ENCODE peak calls at places on chromosomes 4 and X, in seven cellular contexts. One of them, this sample, is unnamed.

GRCh38 chr4:139144911-139145551 is 32.0 kb downstream of the ELF2 start:
- ATAC-seq in HCT116: no peak
- ATAC-seq in Panc1: no peak
- ATAC-seq in upper lobe of left lung: no peak
- ATAC-seq in GM23338: peak; percentile 69
- ATAC-seq in GM12878: no peak
- ATAC-seq in K562: no peak
- ATAC-seq in this sample: no peak

GRCh38 chrX:17846045-17846444 is 15.1 kb downstream of the RAI2 start:
- ATAC-seq in HCT116: no peak
- ATAC-seq in Panc1: no peak
- ATAC-seq in upper lobe of left lung: no peak
- ATAC-seq in GM23338: no peak
- ATAC-seq in GM12878: no peak
- ATAC-seq in K562: no peak
- ATAC-seq in this sample: peak; percentile 48

GRCh38 chr4:78057600-78058560 is 757 bp downstream of the FRAS1 start:
- ATAC-seq in HCT116: peak; percentile 1
- ATAC-seq in Panc1: peak; percentile 63
- ATAC-seq in upper lobe of left lung: peak; percentile 71
- ATAC-seq in GM23338: peak; percentile 5
- ATAC-seq in GM12878: peak; percentile 52
- ATAC-seq in K562: no peak
- ATAC-seq in this sample: peak; percentile 34

GRCh38 chr4:83257811-83258210 is 26.8 kb downstream of the COQ2 start:
- ATAC-seq in HCT116: no peak
- ATAC-seq in Panc1: no peak
- ATAC-seq in upper lobe of left lung: no peak
- ATAC-seq in GM23338: no peak
- ATAC-seq in GM12878: no peak
- ATAC-seq in K562: no peak
- ATAC-seq in this sample: no peak

GRCh38 chrX:28847423-28847822 is 260.2 kb downstream of the IL1RAPL1 start:
- ATAC-seq in HCT116: peak; percentile 87
- ATAC-seq in Panc1: no peak
- ATAC-seq in upper lobe of left lung: no peak
- ATAC-seq in GM23338: peak; percentile 29
- ATAC-seq in GM12878: no peak
- ATAC-seq in K562: no peak
- ATAC-seq in this sample: no peak

GRCh38 chr4:169256856-169257756 is 13.7 kb downstream of the SH3RF1 start:
- ATAC-seq in HCT116: no peak
- ATAC-seq in Panc1: peak; percentile 55
- ATAC-seq in upper lobe of left lung: no peak
- ATAC-seq in GM23338: peak; percentile 54
- ATAC-seq in GM12878: peak; percentile 54
- ATAC-seq in K562: no peak
- ATAC-seq in this sample: no peak

GRCh38 chrX:124725467-124725866 is 379.1 kb downstream of the SH2D1A start:
- ATAC-seq in HCT116: no peak
- ATAC-seq in Panc1: no peak
- ATAC-seq in upper lobe of left lung: no peak
- ATAC-seq in GM23338: no peak
- ATAC-seq in GM12878: no peak
- ATAC-seq in K562: no peak
- ATAC-seq in this sample: no peak

GRCh38 chr4:89373396-89373795 is 65.8 kb upstream of the GPRIN3 start:
- ATAC-seq in HCT116: no peak
- ATAC-seq in Panc1: no peak
- ATAC-seq in upper lobe of left lung: no peak
- ATAC-seq in GM23338: no peak
- ATAC-seq in GM12878: no peak
- ATAC-seq in K562: no peak
- ATAC-seq in this sample: no peak

GRCh38 chr4:168632246-168632832 is 135.5 kb downstream of the PALLD start:
- ATAC-seq in HCT116: no peak
- ATAC-seq in Panc1: no peak
- ATAC-seq in upper lobe of left lung: no peak
- ATAC-seq in GM23338: peak; percentile 73
- ATAC-seq in GM12878: no peak
- ATAC-seq in K562: no peak
- ATAC-seq in this sample: no peak

GRCh38 chr4:13601060-13601459 is 26.5 kb downstream of the BOD1L1 start:
- ATAC-seq in HCT116: no peak
- ATAC-seq in Panc1: no peak
- ATAC-seq in upper lobe of left lung: peak; percentile 61
- ATAC-seq in GM23338: no peak
- ATAC-seq in GM12878: peak; percentile 72
- ATAC-seq in K562: no peak
- ATAC-seq in this sample: no peak

GRCh38 chrX:72100824-72101351 is 30.8 kb downstream of the RTL5 start:
- ATAC-seq in HCT116: no peak
- ATAC-seq in Panc1: no peak
- ATAC-seq in upper lobe of left lung: peak; percentile 84
- ATAC-seq in GM23338: no peak
- ATAC-seq in GM12878: peak; percentile 93
- ATAC-seq in K562: peak; percentile 42
- ATAC-seq in this sample: peak; percentile 57

GRCh38 chr4:73208376-73208775 is 50.2 kb downstream of the ANKRD17 start:
- ATAC-seq in HCT116: no peak
- ATAC-seq in Panc1: no peak
- ATAC-seq in upper lobe of left lung: no peak
- ATAC-seq in GM23338: no peak
- ATAC-seq in GM12878: no peak
- ATAC-seq in K562: no peak
- ATAC-seq in this sample: no peak

GRCh38 chr4:95050980-95051688 is 293.4 kb downstream of the BMPR1B start:
- ATAC-seq in HCT116: no peak
- ATAC-seq in Panc1: no peak
- ATAC-seq in upper lobe of left lung: no peak
- ATAC-seq in GM23338: peak; percentile 84
- ATAC-seq in GM12878: no peak
- ATAC-seq in K562: no peak
- ATAC-seq in this sample: no peak

GRCh38 chr4:87532109-87532508 is 2.9 kb upstream of the SPARCL1 start:
- ATAC-seq in HCT116: no peak
- ATAC-seq in Panc1: no peak
- ATAC-seq in upper lobe of left lung: no peak
- ATAC-seq in GM23338: no peak
- ATAC-seq in GM12878: no peak
- ATAC-seq in K562: no peak
- ATAC-seq in this sample: no peak

GRCh38 chr4:53755656-53756055 is 164.4 kb upstream of the LNX1 start:
- ATAC-seq in HCT116: no peak
- ATAC-seq in Panc1: no peak
- ATAC-seq in upper lobe of left lung: no peak
- ATAC-seq in GM23338: no peak
- ATAC-seq in GM12878: no peak
- ATAC-seq in K562: no peak
- ATAC-seq in this sample: no peak

GRCh38 chr4:189505380-189505779 is 435.3 kb upstream of the FRG1 start:
- ATAC-seq in HCT116: no peak
- ATAC-seq in Panc1: no peak
- ATAC-seq in upper lobe of left lung: no peak
- ATAC-seq in GM23338: no peak
- ATAC-seq in GM12878: no peak
- ATAC-seq in K562: no peak
- ATAC-seq in this sample: no peak

GRCh38 chrX:41723821-41724220 is at the start of gene GPR82:
- ATAC-seq in HCT116: no peak
- ATAC-seq in Panc1: no peak
- ATAC-seq in upper lobe of left lung: no peak
- ATAC-seq in GM23338: no peak
- ATAC-seq in GM12878: peak; percentile 51
- ATAC-seq in K562: no peak
- ATAC-seq in this sample: no peak

GRCh38 chr4:1082215-1083182 is 30.9 kb downstream of the RNF212 start:
- ATAC-seq in HCT116: peak; percentile 51
- ATAC-seq in Panc1: peak; percentile 74
- ATAC-seq in upper lobe of left lung: peak; percentile 88
- ATAC-seq in GM23338: no peak
- ATAC-seq in GM12878: peak; percentile 48
- ATAC-seq in K562: no peak
- ATAC-seq in this sample: peak; percentile 73

GRCh38 chr4:4439782-4440181 is 52.9 kb downstream of the NSG1 start:
- ATAC-seq in HCT116: no peak
- ATAC-seq in Panc1: no peak
- ATAC-seq in upper lobe of left lung: no peak
- ATAC-seq in GM23338: no peak
- ATAC-seq in GM12878: no peak
- ATAC-seq in K562: no peak
- ATAC-seq in this sample: no peak

GRCh38 chr4:41322613-41323012 is 65.9 kb downstream of the UCHL1 start:
- ATAC-seq in HCT116: no peak
- ATAC-seq in Panc1: no peak
- ATAC-seq in upper lobe of left lung: no peak
- ATAC-seq in GM23338: no peak
- ATAC-seq in GM12878: no peak
- ATAC-seq in K562: no peak
- ATAC-seq in this sample: no peak

GRCh38 chr4:181656748-181657147 is 586.5 kb upstream of the TENM3 start:
- ATAC-seq in HCT116: no peak
- ATAC-seq in Panc1: no peak
- ATAC-seq in upper lobe of left lung: no peak
- ATAC-seq in GM23338: no peak
- ATAC-seq in GM12878: no peak
- ATAC-seq in K562: no peak
- ATAC-seq in this sample: no peak

GRCh38 chrX:112643721-112644120 is 36.0 kb downstream of the LHFPL1 start:
- ATAC-seq in HCT116: no peak
- ATAC-seq in Panc1: no peak
- ATAC-seq in upper lobe of left lung: no peak
- ATAC-seq in GM23338: no peak
- ATAC-seq in GM12878: peak; percentile 79
- ATAC-seq in K562: no peak
- ATAC-seq in this sample: no peak

GRCh38 chrX:21383546-21383945 is 9.3 kb downstream of the CNKSR2 start:
- ATAC-seq in HCT116: no peak
- ATAC-seq in Panc1: no peak
- ATAC-seq in upper lobe of left lung: no peak
- ATAC-seq in GM23338: no peak
- ATAC-seq in GM12878: no peak
- ATAC-seq in K562: no peak
- ATAC-seq in this sample: no peak

GRCh38 chr4:54643172-54643571 is 14.6 kb upstream of the KIT start:
- ATAC-seq in HCT116: no peak
- ATAC-seq in Panc1: no peak
- ATAC-seq in upper lobe of left lung: no peak
- ATAC-seq in GM23338: no peak
- ATAC-seq in GM12878: no peak
- ATAC-seq in K562: no peak
- ATAC-seq in this sample: no peak

GRCh38 chr4:10151182-10151581 is 34.6 kb upstream of the WDR1 start:
- ATAC-seq in HCT116: no peak
- ATAC-seq in Panc1: no peak
- ATAC-seq in upper lobe of left lung: no peak
- ATAC-seq in GM23338: no peak
- ATAC-seq in GM12878: peak; percentile 77
- ATAC-seq in K562: no peak
- ATAC-seq in this sample: no peak

GRCh38 chr4:67394771-67395310 is 150.5 kb downstream of the CENPC start:
- ATAC-seq in HCT116: no peak
- ATAC-seq in Panc1: no peak
- ATAC-seq in upper lobe of left lung: no peak
- ATAC-seq in GM23338: no peak
- ATAC-seq in GM12878: no peak
- ATAC-seq in K562: no peak
- ATAC-seq in this sample: no peak

GRCh38 chr4:113565702-113566012 is 195.9 kb downstream of the CAMK2D start:
- ATAC-seq in HCT116: no peak
- ATAC-seq in Panc1: no peak
- ATAC-seq in upper lobe of left lung: no peak
- ATAC-seq in GM23338: no peak
- ATAC-seq in GM12878: no peak
- ATAC-seq in K562: no peak
- ATAC-seq in this sample: no peak
- H3K4me1 ChIP-seq in HCT116: peaks cover 42% of the 10 kb centered on the region
- H3K4me1 ChIP-seq in Panc1: no peaks in the 10 kb centered on the region
- H3K4me1 ChIP-seq in upper lobe of left lung: peaks cover 11% of the 10 kb centered on the region
- H3K4me1 ChIP-seq in GM23338: peaks cover under 1% of the 10 kb centered on the region
- H3K4me1 ChIP-seq in GM12878: peaks cover 38% of the 10 kb centered on the region
- H3K4me1 ChIP-seq in K562: no peaks in the 10 kb centered on the region
- H3K4me1 ChIP-seq in this sample: no peaks in the 10 kb centered on the region

GRCh38 chr4:110622841-110623709 is at the start of gene PITX2:
- ATAC-seq in HCT116: peak; percentile 100
- ATAC-seq in Panc1: no peak
- ATAC-seq in upper lobe of left lung: peak; percentile 96
- ATAC-seq in GM23338: peak; percentile 86
- ATAC-seq in GM12878: peak; percentile 70
- ATAC-seq in K562: peak; percentile 83
- ATAC-seq in this sample: peak; percentile 98
- TF ChIP-seq POLR2AphosphoS5 in HCT116: peak; percentile 82
- TF ChIP-seq POLR2AphosphoS5 in Panc1: no peak
- TF ChIP-seq POLR2AphosphoS5 in upper lobe of left lung: no peak
- TF ChIP-seq POLR2AphosphoS5 in GM23338: no peak
- TF ChIP-seq POLR2AphosphoS5 in GM12878: no peak
- TF ChIP-seq POLR2AphosphoS5 in K562: no peak
- TF ChIP-seq POLR2AphosphoS5 in this sample: peak; percentile 56

GRCh38 chr4:184402239-184402638 is 72.1 kb downstream of the IRF2 start:
- ATAC-seq in HCT116: no peak
- ATAC-seq in Panc1: no peak
- ATAC-seq in upper lobe of left lung: no peak
- ATAC-seq in GM23338: peak; percentile 58
- ATAC-seq in GM12878: no peak
- ATAC-seq in K562: no peak
- ATAC-seq in this sample: no peak
- H3K4me1 ChIP-seq in HCT116: peaks cover 9% of the 10 kb centered on the region
- H3K4me1 ChIP-seq in Panc1: no peaks in the 10 kb centered on the region
- H3K4me1 ChIP-seq in upper lobe of left lung: peaks cover 4% of the 10 kb centered on the region
- H3K4me1 ChIP-seq in GM23338: peaks cover 19% of the 10 kb centered on the region
- H3K4me1 ChIP-seq in GM12878: peaks cover 17% of the 10 kb centered on the region
- H3K4me1 ChIP-seq in K562: no peaks in the 10 kb centered on the region
- H3K4me1 ChIP-seq in this sample: no peaks in the 10 kb centered on the region

DNA sequence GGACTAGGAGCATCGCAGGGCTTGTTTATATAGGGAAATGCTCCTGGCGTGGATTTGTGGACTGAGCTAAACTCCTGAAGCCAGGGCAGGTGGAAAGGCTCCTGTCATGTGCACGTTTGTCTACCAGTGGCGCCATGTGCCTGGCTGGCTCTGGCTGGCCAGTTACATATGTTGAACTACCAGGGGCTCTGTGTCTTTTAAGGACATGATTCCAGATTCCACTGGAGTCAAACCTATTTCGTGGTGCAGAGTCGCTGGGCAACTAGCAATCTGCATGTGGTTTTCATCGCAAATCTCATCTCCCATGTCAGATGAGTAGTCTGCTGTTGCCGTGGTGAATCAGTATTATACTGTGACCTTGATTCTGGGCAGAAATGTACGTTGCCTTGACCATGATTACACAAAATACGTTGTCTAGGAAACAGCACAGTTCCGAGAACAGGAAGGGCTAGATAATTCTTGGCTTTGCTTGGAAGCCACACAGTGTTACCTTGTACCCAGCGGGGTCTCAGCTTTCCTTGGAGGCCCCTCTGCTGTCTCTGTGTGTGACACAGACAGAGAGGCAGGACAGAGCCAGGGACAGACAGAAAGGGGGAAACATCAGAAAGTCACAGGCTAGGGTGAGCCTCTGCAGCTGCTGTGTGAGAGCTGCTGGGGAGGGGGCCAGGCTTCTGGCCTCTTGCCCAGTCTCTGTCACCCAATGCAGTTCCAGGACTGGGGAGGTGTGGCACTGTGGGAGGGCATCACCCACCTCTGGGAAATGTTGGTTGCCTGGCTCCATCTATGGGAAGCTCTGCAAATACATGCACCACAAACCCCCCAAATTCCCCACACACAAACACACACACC is 19.2 kb downstream of the PNMA6E start:
- ATAC-seq in HCT116: no peak
- ATAC-seq in Panc1: peak; percentile 55
- ATAC-seq in upper lobe of left lung: peak; percentile 67
- ATAC-seq in GM23338: peak; percentile 71
- ATAC-seq in GM12878: peak; percentile 74
- ATAC-seq in K562: peak; percentile 89
- ATAC-seq in this sample: peak; percentile 58
- TF ChIP-seq POLR2AphosphoS5 in HCT116: no peak
- TF ChIP-seq POLR2AphosphoS5 in Panc1: no peak
- TF ChIP-seq POLR2AphosphoS5 in upper lobe of left lung: no peak
- TF ChIP-seq POLR2AphosphoS5 in GM23338: no peak
- TF ChIP-seq POLR2AphosphoS5 in GM12878: no peak
- TF ChIP-seq POLR2AphosphoS5 in K562: no peak
- TF ChIP-seq POLR2AphosphoS5 in this sample: no peak

This sample was measured in gastroesophageal sphincter.